ENCODE peak calls at places on chromosomes 6 and 20, in nine cellular contexts. K is posterior vena cava; V is PC-3; B is effector CD4-positive, alpha-beta T cell; W is activated CD4-positive, alpha-beta T cell treated with anti-CD3 and anti-CD28 coated beads for 4 hours; N is A549; S is SJSA1; T is HTR-8/SVneo; F is HCEC 1CT. E is an unnamed sample.

GRCh38 chr6:36227379-36228344 is 31.1 kb downstream of the BRPF3 start:
- DNase-seq in K (no peak), V (no peak), B (no peak), W (no peak), N (no peak), S (no peak), T (no peak), F (no peak), E (no peak)

GRCh38 chr6:27144740-27145079 is 102.8 kb upstream of the PRSS16 start:
- DNase-seq in K (no peak), V (no peak), B (no peak), W (no peak), N (no peak), S (peak), T (no peak), F (no peak), E (no peak)

GRCh38 chr6:150755524-150755923 is 110.0 kb upstream of the MTHFD1L start:
- DNase-seq in K (no peak), V (no peak), B (no peak), W (no peak), N (no peak), S (no peak), T (no peak), F (no peak), E (no peak)

GRCh38 chr6:161547617-161548016 is 273.8 kb upstream of the AGPAT4 start:
- DNase-seq in K (no peak), V (no peak), B (no peak), W (no peak), N (peak), S (peak), T (no peak), F (no peak), E (no peak)

GRCh38 chr6:22320750-22321149 is 23.9 kb upstream of the PRL start:
- DNase-seq in K (no peak), V (peak), B (no peak), W (no peak), N (peak), S (peak), T (peak), F (peak), E (no peak)

GRCh38 chr20:5888051-5888450 is 62.3 kb downstream of the TRMT6 start:
- DNase-seq in K (no peak), V (peak), B (no peak), W (no peak), N (no peak), S (no peak), T (no peak), F (no peak), E (no peak)

GRCh38 chr6:89887452-89888137 is 6.7 kb upstream of the GJA10 start:
- DNase-seq in K (no peak), V (no peak), B (no peak), W (no peak), N (no peak), S (no peak), T (no peak), F (no peak), E (no peak)

GRCh38 chr20:59743767-59744485 is 139.6 kb downstream of the PHACTR3 start:
- DNase-seq in K (peak), V (peak), B (no peak), W (no peak), N (peak), S (no peak), T (no peak), F (no peak), E (no peak)

GRCh38 chr20:18197382-18198070 is 59.9 kb downstream of the KAT14 start:
- DNase-seq in K (no peak), V (peak), B (no peak), W (no peak), N (no peak), S (no peak), T (no peak), F (no peak), E (no peak)

GRCh38 chr6:137928286-137928685 is 61.2 kb downstream of the TNFAIP3 start:
- DNase-seq in K (no peak), V (no peak), B (no peak), W (peak), N (no peak), S (no peak), T (no peak), F (no peak), E (no peak)